ENCODE peak calls at places on chromosome 1, in six cellular contexts. One of them, this sample, is unnamed.

GRCh38 chr1:15988856-15989736 is 13.2 kb upstream of the ZBTB17 start:
- DNase-seq in GF-D8: no peak
- DNase-seq in H9: no peak
- DNase-seq in OCI-LY7: no peak
- DNase-seq in NCI-H187 treated with DMSO at 0.1 percent for 48 hours: no peak
- DNase-seq in upper lobe of right lung: no peak
- DNase-seq in this sample: no peak

GRCh38 chr1:156458181-156458503 is 42.4 kb downstream of the MEF2D start:
- DNase-seq in GF-D8: no peak
- DNase-seq in H9: no peak
- DNase-seq in OCI-LY7: no peak
- DNase-seq in NCI-H187 treated with DMSO at 0.1 percent for 48 hours: no peak
- DNase-seq in upper lobe of right lung: no peak
- DNase-seq in this sample: no peak

GRCh38 chr1:22031214-22031962 is 21.1 kb upstream of the CDC42 start:
- DNase-seq in GF-D8: no peak
- DNase-seq in H9: no peak
- DNase-seq in OCI-LY7: no peak
- DNase-seq in NCI-H187 treated with DMSO at 0.1 percent for 48 hours: no peak
- DNase-seq in upper lobe of right lung: peak
- DNase-seq in this sample: peak

GRCh38 chr1:164823486-164824279 is 264.7 kb downstream of the PBX1 start:
- DNase-seq in GF-D8: no peak
- DNase-seq in H9: no peak
- DNase-seq in OCI-LY7: no peak
- DNase-seq in NCI-H187 treated with DMSO at 0.1 percent for 48 hours: no peak
- DNase-seq in upper lobe of right lung: no peak
- DNase-seq in this sample: no peak

GRCh38 chr1:195909061-195909460 is 699.2 kb downstream of the KCNT2 start:
- DNase-seq in GF-D8: no peak
- DNase-seq in H9: no peak
- DNase-seq in OCI-LY7: no peak
- DNase-seq in NCI-H187 treated with DMSO at 0.1 percent for 48 hours: no peak
- DNase-seq in upper lobe of right lung: no peak
- DNase-seq in this sample: no peak

GRCh38 chr1:203511513-203511912 is 17.6 kb downstream of the OPTC start:
- DNase-seq in GF-D8: no peak
- DNase-seq in H9: no peak
- DNase-seq in OCI-LY7: no peak
- DNase-seq in NCI-H187 treated with DMSO at 0.1 percent for 48 hours: no peak
- DNase-seq in upper lobe of right lung: no peak
- DNase-seq in this sample: peak

GRCh38 chr1:102897537-102897936 is 210.8 kb downstream of the COL11A1 start:
- DNase-seq in GF-D8: no peak
- DNase-seq in H9: no peak
- DNase-seq in OCI-LY7: no peak
- DNase-seq in NCI-H187 treated with DMSO at 0.1 percent for 48 hours: no peak
- DNase-seq in upper lobe of right lung: no peak
- DNase-seq in this sample: peak

GRCh38 chr1:234616644-234617043 is 6.7 kb upstream of the IRF2BP2 start:
- DNase-seq in GF-D8: no peak
- DNase-seq in H9: no peak
- DNase-seq in OCI-LY7: no peak
- DNase-seq in NCI-H187 treated with DMSO at 0.1 percent for 48 hours: no peak
- DNase-seq in upper lobe of right lung: no peak
- DNase-seq in this sample: no peak

GRCh38 chr1:9728451-9729295 is 77.1 kb downstream of the PIK3CD start:
- DNase-seq in GF-D8: no peak
- DNase-seq in H9: no peak
- DNase-seq in OCI-LY7: no peak
- DNase-seq in NCI-H187 treated with DMSO at 0.1 percent for 48 hours: no peak
- DNase-seq in upper lobe of right lung: no peak
- DNase-seq in this sample: no peak

GRCh38 chr1:230713915-230714764 is at the start of gene AGT:
- DNase-seq in GF-D8: no peak
- DNase-seq in H9: no peak
- DNase-seq in OCI-LY7: no peak
- DNase-seq in NCI-H187 treated with DMSO at 0.1 percent for 48 hours: no peak
- DNase-seq in upper lobe of right lung: no peak
- DNase-seq in this sample: no peak

GRCh38 chr1:157932082-157932481 is 61.4 kb upstream of the KIRREL1 start:
- DNase-seq in GF-D8: no peak
- DNase-seq in H9: no peak
- DNase-seq in OCI-LY7: no peak
- DNase-seq in NCI-H187 treated with DMSO at 0.1 percent for 48 hours: no peak
- DNase-seq in upper lobe of right lung: no peak
- DNase-seq in this sample: no peak

GRCh38 chr1:12346483-12347155 is 116.8 kb downstream of the VPS13D start:
- DNase-seq in GF-D8: no peak
- DNase-seq in H9: no peak
- DNase-seq in OCI-LY7: no peak
- DNase-seq in NCI-H187 treated with DMSO at 0.1 percent for 48 hours: no peak
- DNase-seq in upper lobe of right lung: no peak
- DNase-seq in this sample: no peak

GRCh38 chr1:23018661-23019093 is 591 bp upstream of the KDM1A start:
- DNase-seq in GF-D8: no peak
- DNase-seq in H9: no peak
- DNase-seq in OCI-LY7: no peak
- DNase-seq in NCI-H187 treated with DMSO at 0.1 percent for 48 hours: no peak
- DNase-seq in upper lobe of right lung: no peak
- DNase-seq in this sample: no peak

GRCh38 chr1:59415876-59416275 is 119.0 kb downstream of the FGGY start:
- DNase-seq in GF-D8: no peak
- DNase-seq in H9: no peak
- DNase-seq in OCI-LY7: no peak
- DNase-seq in NCI-H187 treated with DMSO at 0.1 percent for 48 hours: no peak
- DNase-seq in upper lobe of right lung: no peak
- DNase-seq in this sample: no peak

GRCh38 chr1:42319871-42320484 is 15.1 kb downstream of the FOXJ3 start:
- DNase-seq in GF-D8: peak
- DNase-seq in H9: no peak
- DNase-seq in OCI-LY7: no peak
- DNase-seq in NCI-H187 treated with DMSO at 0.1 percent for 48 hours: no peak
- DNase-seq in upper lobe of right lung: no peak
- DNase-seq in this sample: peak

GRCh38 chr1:71521655-71522264 is 440.9 kb upstream of the ZRANB2 start:
- DNase-seq in GF-D8: no peak
- DNase-seq in H9: no peak
- DNase-seq in OCI-LY7: peak
- DNase-seq in NCI-H187 treated with DMSO at 0.1 percent for 48 hours: peak
- DNase-seq in upper lobe of right lung: peak
- DNase-seq in this sample: peak

GRCh38 chr1:65232402-65233122 is 76.8 kb upstream of the DNAJC6 start:
- DNase-seq in GF-D8: no peak
- DNase-seq in H9: no peak
- DNase-seq in OCI-LY7: no peak
- DNase-seq in NCI-H187 treated with DMSO at 0.1 percent for 48 hours: no peak
- DNase-seq in upper lobe of right lung: no peak
- DNase-seq in this sample: no peak

GRCh38 chr1:154497026-154497806 is 4.8 kb upstream of the TDRD10 start:
- DNase-seq in GF-D8: peak
- DNase-seq in H9: no peak
- DNase-seq in OCI-LY7: peak
- DNase-seq in NCI-H187 treated with DMSO at 0.1 percent for 48 hours: no peak
- DNase-seq in upper lobe of right lung: no peak
- DNase-seq in this sample: peak

GRCh38 chr1:163928080-163928479 is 606.3 kb downstream of the NUF2 start:
- DNase-seq in GF-D8: no peak
- DNase-seq in H9: no peak
- DNase-seq in OCI-LY7: no peak
- DNase-seq in NCI-H187 treated with DMSO at 0.1 percent for 48 hours: peak
- DNase-seq in upper lobe of right lung: no peak
- DNase-seq in this sample: no peak

GRCh38 chr1:213389061-213389581 is 338.1 kb downstream of the RPS6KC1 start:
- DNase-seq in GF-D8: no peak
- DNase-seq in H9: no peak
- DNase-seq in OCI-LY7: no peak
- DNase-seq in NCI-H187 treated with DMSO at 0.1 percent for 48 hours: no peak
- DNase-seq in upper lobe of right lung: no peak
- DNase-seq in this sample: no peak

GRCh38 chr1:45552309-45552708 is 1.7 kb downstream of the AKR1A1 start:
- DNase-seq in GF-D8: no peak
- DNase-seq in H9: no peak
- DNase-seq in OCI-LY7: peak
- DNase-seq in NCI-H187 treated with DMSO at 0.1 percent for 48 hours: peak
- DNase-seq in upper lobe of right lung: no peak
- DNase-seq in this sample: no peak

GRCh38 chr1:18676431-18676830 is 45.8 kb downstream of the PAX7 start:
- DNase-seq in GF-D8: no peak
- DNase-seq in H9: no peak
- DNase-seq in OCI-LY7: no peak
- DNase-seq in NCI-H187 treated with DMSO at 0.1 percent for 48 hours: no peak
- DNase-seq in upper lobe of right lung: no peak
- DNase-seq in this sample: no peak

GRCh38 chr1:227890451-227891222 is 57.1 kb downstream of the WNT9A start:
- DNase-seq in GF-D8: no peak
- DNase-seq in H9: no peak
- DNase-seq in OCI-LY7: no peak
- DNase-seq in NCI-H187 treated with DMSO at 0.1 percent for 48 hours: no peak
- DNase-seq in upper lobe of right lung: peak
- DNase-seq in this sample: no peak

GRCh38 chr1:27299385-27300252 is 22.3 kb upstream of the TMEM222 start:
- DNase-seq in GF-D8: no peak
- DNase-seq in H9: peak
- DNase-seq in OCI-LY7: no peak
- DNase-seq in NCI-H187 treated with DMSO at 0.1 percent for 48 hours: no peak
- DNase-seq in upper lobe of right lung: no peak
- DNase-seq in this sample: peak

GRCh38 chr1:162279099-162279498 is 97.6 kb downstream of the SPATA46 start:
- DNase-seq in GF-D8: no peak
- DNase-seq in H9: no peak
- DNase-seq in OCI-LY7: no peak
- DNase-seq in NCI-H187 treated with DMSO at 0.1 percent for 48 hours: peak
- DNase-seq in upper lobe of right lung: no peak
- DNase-seq in this sample: no peak

GRCh38 chr1:112061852-112062451 is 72.5 kb upstream of the KCND3 start:
- DNase-seq in GF-D8: no peak
- DNase-seq in H9: no peak
- DNase-seq in OCI-LY7: no peak
- DNase-seq in NCI-H187 treated with DMSO at 0.1 percent for 48 hours: no peak
- DNase-seq in upper lobe of right lung: no peak
- DNase-seq in this sample: no peak

GRCh38 chr1:225388372-225388771 is 39.5 kb downstream of the LBR start:
- DNase-seq in GF-D8: no peak
- DNase-seq in H9: no peak
- DNase-seq in OCI-LY7: no peak
- DNase-seq in NCI-H187 treated with DMSO at 0.1 percent for 48 hours: no peak
- DNase-seq in upper lobe of right lung: no peak
- DNase-seq in this sample: no peak

GRCh38 chr1:239560921-239561320 is 174.6 kb downstream of the CHRM3 start:
- DNase-seq in GF-D8: no peak
- DNase-seq in H9: no peak
- DNase-seq in OCI-LY7: no peak
- DNase-seq in NCI-H187 treated with DMSO at 0.1 percent for 48 hours: no peak
- DNase-seq in upper lobe of right lung: no peak
- DNase-seq in this sample: no peak

GRCh38 chr1:115006191-115006590 is 23.4 kb upstream of the TSHB start:
- DNase-seq in GF-D8: no peak
- DNase-seq in H9: no peak
- DNase-seq in OCI-LY7: no peak
- DNase-seq in NCI-H187 treated with DMSO at 0.1 percent for 48 hours: no peak
- DNase-seq in upper lobe of right lung: no peak
- DNase-seq in this sample: no peak

GRCh38 chr1:208209286-208209685 is 34.9 kb downstream of the PLXNA2 start:
- DNase-seq in GF-D8: no peak
- DNase-seq in H9: no peak
- DNase-seq in OCI-LY7: no peak
- DNase-seq in NCI-H187 treated with DMSO at 0.1 percent for 48 hours: no peak
- DNase-seq in upper lobe of right lung: no peak
- DNase-seq in this sample: no peak

GRCh38 chr1:216626394-216627067 is 96.7 kb downstream of the ESRRG start:
- DNase-seq in GF-D8: no peak
- DNase-seq in H9: no peak
- DNase-seq in OCI-LY7: no peak
- DNase-seq in NCI-H187 treated with DMSO at 0.1 percent for 48 hours: no peak
- DNase-seq in upper lobe of right lung: no peak
- DNase-seq in this sample: no peak

GRCh38 chr1:157105988-157106812 is 6.6 kb upstream of the ETV3L start:
- DNase-seq in GF-D8: no peak
- DNase-seq in H9: no peak
- DNase-seq in OCI-LY7: no peak
- DNase-seq in NCI-H187 treated with DMSO at 0.1 percent for 48 hours: no peak
- DNase-seq in upper lobe of right lung: peak
- DNase-seq in this sample: peak

GRCh38 chr1:43549921-43550597 is 19.4 kb downstream of the PTPRF start:
- DNase-seq in GF-D8: no peak
- DNase-seq in H9: peak
- DNase-seq in OCI-LY7: no peak
- DNase-seq in NCI-H187 treated with DMSO at 0.1 percent for 48 hours: peak
- DNase-seq in upper lobe of right lung: peak
- DNase-seq in this sample: no peak

GRCh38 chr1:117571496-117571895 is 34.4 kb upstream of the TENT5C start:
- DNase-seq in GF-D8: no peak
- DNase-seq in H9: no peak
- DNase-seq in OCI-LY7: no peak
- DNase-seq in NCI-H187 treated with DMSO at 0.1 percent for 48 hours: no peak
- DNase-seq in upper lobe of right lung: no peak
- DNase-seq in this sample: no peak

GRCh38 chr1:236345728-236346127 is 48.4 kb upstream of the EDARADD start:
- DNase-seq in GF-D8: no peak
- DNase-seq in H9: peak
- DNase-seq in OCI-LY7: peak
- DNase-seq in NCI-H187 treated with DMSO at 0.1 percent for 48 hours: no peak
- DNase-seq in upper lobe of right lung: no peak
- DNase-seq in this sample: no peak

GRCh38 chr1:75727571-75727970 is 3.1 kb downstream of the ACADM start:
- DNase-seq in GF-D8: no peak
- DNase-seq in H9: no peak
- DNase-seq in OCI-LY7: peak
- DNase-seq in NCI-H187 treated with DMSO at 0.1 percent for 48 hours: no peak
- DNase-seq in upper lobe of right lung: no peak
- DNase-seq in this sample: no peak

GRCh38 chr1:210223174-210223904 is 9.3 kb upstream of the SERTAD4 start:
- DNase-seq in GF-D8: no peak
- DNase-seq in H9: no peak
- DNase-seq in OCI-LY7: no peak
- DNase-seq in NCI-H187 treated with DMSO at 0.1 percent for 48 hours: no peak
- DNase-seq in upper lobe of right lung: no peak
- DNase-seq in this sample: no peak

This sample was measured in endothelial cell of umbilical vein.